ENCODE peak calls at places on chromosomes 13 and 19, in seven cellular contexts. One of them, this sample, is unnamed.

GRCh38 chr19:33193864-33194362 is at the start of gene LRP3:
- DNase-seq in nucleus accumbens: no peak
- DNase-seq in activated CD4-positive, alpha-beta T cell treated with anti-CD3 and anti-CD28 coated beads for 4 hours: no peak
- DNase-seq in SW480: peak
- DNase-seq in cardiac fibroblast: peak
- DNase-seq in sciatic nerve: no peak
- DNase-seq in brain microvascular endothelial cell: no peak
- DNase-seq in this sample: no peak

GRCh38 chr19:14943601-14944000 is 2.3 kb downstream of the OR7C2 start:
- DNase-seq in cardiac fibroblast: no peak
- DNase-seq in sciatic nerve: no peak
- DNase-seq in brain microvascular endothelial cell: no peak
- DNase-seq in nucleus accumbens: no peak
- DNase-seq in SW480: no peak
- DNase-seq in activated CD4-positive, alpha-beta T cell treated with anti-CD3 and anti-CD28 coated beads for 4 hours: no peak
- DNase-seq in this sample: peak

GRCh38 chr13:100409132-100409531 is 179.5 kb downstream of the GGACT start:
- DNase-seq in sciatic nerve: no peak
- DNase-seq in brain microvascular endothelial cell: no peak
- DNase-seq in cardiac fibroblast: no peak
- DNase-seq in activated CD4-positive, alpha-beta T cell treated with anti-CD3 and anti-CD28 coated beads for 4 hours: no peak
- DNase-seq in SW480: no peak
- DNase-seq in nucleus accumbens: no peak
- DNase-seq in this sample: no peak

GRCh38 chr19:2854849-2855248 is 12.3 kb upstream of the ZNF556 start:
- DNase-seq in activated CD4-positive, alpha-beta T cell treated with anti-CD3 and anti-CD28 coated beads for 4 hours: no peak
- DNase-seq in SW480: no peak
- DNase-seq in sciatic nerve: no peak
- DNase-seq in brain microvascular endothelial cell: no peak
- DNase-seq in cardiac fibroblast: no peak
- DNase-seq in nucleus accumbens: no peak
- DNase-seq in this sample: no peak

GRCh38 chr19:5108123-5108613 is 139.3 kb downstream of the KDM4B start:
- DNase-seq in activated CD4-positive, alpha-beta T cell treated with anti-CD3 and anti-CD28 coated beads for 4 hours: no peak
- DNase-seq in cardiac fibroblast: no peak
- DNase-seq in brain microvascular endothelial cell: no peak
- DNase-seq in sciatic nerve: no peak
- DNase-seq in SW480: no peak
- DNase-seq in nucleus accumbens: no peak
- DNase-seq in this sample: no peak

GRCh38 chr19:42092350-42092749 is 16.4 kb downstream of the ZNF574 start:
- DNase-seq in SW480: peak
- DNase-seq in sciatic nerve: no peak
- DNase-seq in cardiac fibroblast: peak
- DNase-seq in nucleus accumbens: no peak
- DNase-seq in activated CD4-positive, alpha-beta T cell treated with anti-CD3 and anti-CD28 coated beads for 4 hours: peak
- DNase-seq in brain microvascular endothelial cell: no peak
- DNase-seq in this sample: no peak

GRCh38 chr19:15317392-15318011 is 14.8 kb downstream of the BRD4 start:
- DNase-seq in sciatic nerve: no peak
- DNase-seq in brain microvascular endothelial cell: peak
- DNase-seq in activated CD4-positive, alpha-beta T cell treated with anti-CD3 and anti-CD28 coated beads for 4 hours: no peak
- DNase-seq in nucleus accumbens: no peak
- DNase-seq in SW480: no peak
- DNase-seq in cardiac fibroblast: peak
- DNase-seq in this sample: peak

GRCh38 chr19:46372901-46373572 is 26.1 kb downstream of the PPP5C start:
- DNase-seq in SW480: no peak
- DNase-seq in cardiac fibroblast: peak
- DNase-seq in brain microvascular endothelial cell: peak
- DNase-seq in sciatic nerve: peak
- DNase-seq in nucleus accumbens: no peak
- DNase-seq in activated CD4-positive, alpha-beta T cell treated with anti-CD3 and anti-CD28 coated beads for 4 hours: no peak
- DNase-seq in this sample: no peak

GRCh38 chr13:102286326-102286725 is 115.5 kb downstream of the FGF14 start:
- DNase-seq in nucleus accumbens: no peak
- DNase-seq in brain microvascular endothelial cell: peak
- DNase-seq in sciatic nerve: no peak
- DNase-seq in cardiac fibroblast: peak
- DNase-seq in activated CD4-positive, alpha-beta T cell treated with anti-CD3 and anti-CD28 coated beads for 4 hours: no peak
- DNase-seq in SW480: peak
- DNase-seq in this sample: peak

GRCh38 chr19:49361438-49362047 is 673 bp downstream of the TEAD2 start:
- DNase-seq in brain microvascular endothelial cell: peak
- DNase-seq in sciatic nerve: peak
- DNase-seq in cardiac fibroblast: peak
- DNase-seq in SW480: peak
- DNase-seq in activated CD4-positive, alpha-beta T cell treated with anti-CD3 and anti-CD28 coated beads for 4 hours: no peak
- DNase-seq in nucleus accumbens: no peak
- DNase-seq in this sample: peak

GRCh38 chr19:6271721-6272410 is 7.9 kb downstream of the MLLT1 start:
- DNase-seq in SW480: no peak
- DNase-seq in activated CD4-positive, alpha-beta T cell treated with anti-CD3 and anti-CD28 coated beads for 4 hours: no peak
- DNase-seq in nucleus accumbens: no peak
- DNase-seq in cardiac fibroblast: peak
- DNase-seq in sciatic nerve: peak
- DNase-seq in brain microvascular endothelial cell: no peak
- DNase-seq in this sample: peak

GRCh38 chr13:35714096-35714495 is 237.6 kb upstream of the MAB21L1 start:
- DNase-seq in nucleus accumbens: no peak
- DNase-seq in SW480: no peak
- DNase-seq in cardiac fibroblast: no peak
- DNase-seq in brain microvascular endothelial cell: no peak
- DNase-seq in sciatic nerve: no peak
- DNase-seq in activated CD4-positive, alpha-beta T cell treated with anti-CD3 and anti-CD28 coated beads for 4 hours: no peak
- DNase-seq in this sample: no peak

GRCh38 chr19:49210108-49210900 is 52.7 kb downstream of the TRPM4 start:
- DNase-seq in cardiac fibroblast: no peak
- DNase-seq in brain microvascular endothelial cell: no peak
- DNase-seq in nucleus accumbens: no peak
- DNase-seq in sciatic nerve: peak
- DNase-seq in activated CD4-positive, alpha-beta T cell treated with anti-CD3 and anti-CD28 coated beads for 4 hours: no peak
- DNase-seq in SW480: no peak
- DNase-seq in this sample: no peak

GRCh38 chr13:25687622-25688225 is 315.9 kb downstream of the ATP8A2 start:
- DNase-seq in SW480: no peak
- DNase-seq in brain microvascular endothelial cell: peak
- DNase-seq in cardiac fibroblast: peak
- DNase-seq in nucleus accumbens: no peak
- DNase-seq in activated CD4-positive, alpha-beta T cell treated with anti-CD3 and anti-CD28 coated beads for 4 hours: no peak
- DNase-seq in sciatic nerve: no peak
- DNase-seq in this sample: no peak

GRCh38 chr19:9672893-9673292 is 2.0 kb downstream of the ZNF562 start:
- DNase-seq in brain microvascular endothelial cell: no peak
- DNase-seq in cardiac fibroblast: no peak
- DNase-seq in SW480: no peak
- DNase-seq in activated CD4-positive, alpha-beta T cell treated with anti-CD3 and anti-CD28 coated beads for 4 hours: no peak
- DNase-seq in sciatic nerve: no peak
- DNase-seq in nucleus accumbens: no peak
- DNase-seq in this sample: no peak

GRCh38 chr19:45834970-45835369 is 19.9 kb upstream of the RSPH6A start:
- DNase-seq in sciatic nerve: no peak
- DNase-seq in brain microvascular endothelial cell: no peak
- DNase-seq in cardiac fibroblast: no peak
- DNase-seq in SW480: no peak
- DNase-seq in activated CD4-positive, alpha-beta T cell treated with anti-CD3 and anti-CD28 coated beads for 4 hours: no peak
- DNase-seq in nucleus accumbens: no peak
- DNase-seq in this sample: no peak

GRCh38 chr19:29400917-29401711 is 124.7 kb upstream of the VSTM2B start:
- DNase-seq in brain microvascular endothelial cell: no peak
- DNase-seq in nucleus accumbens: no peak
- DNase-seq in activated CD4-positive, alpha-beta T cell treated with anti-CD3 and anti-CD28 coated beads for 4 hours: no peak
- DNase-seq in cardiac fibroblast: no peak
- DNase-seq in sciatic nerve: no peak
- DNase-seq in SW480: no peak
- DNase-seq in this sample: no peak

GRCh38 chr19:48330012-48330681 is 4.8 kb downstream of the EMP3 start:
- DNase-seq in SW480: peak
- DNase-seq in activated CD4-positive, alpha-beta T cell treated with anti-CD3 and anti-CD28 coated beads for 4 hours: peak
- DNase-seq in sciatic nerve: peak
- DNase-seq in cardiac fibroblast: no peak
- DNase-seq in nucleus accumbens: peak
- DNase-seq in brain microvascular endothelial cell: no peak
- DNase-seq in this sample: no peak

GRCh38 chr19:55643003-55643732 is at the start of gene ZNF581:
- DNase-seq in sciatic nerve: peak
- DNase-seq in brain microvascular endothelial cell: peak
- DNase-seq in SW480: peak
- DNase-seq in activated CD4-positive, alpha-beta T cell treated with anti-CD3 and anti-CD28 coated beads for 4 hours: peak
- DNase-seq in nucleus accumbens: peak
- DNase-seq in cardiac fibroblast: peak
- DNase-seq in this sample: peak

GRCh38 chr13:40168425-40169155 is 497.9 kb downstream of the FOXO1 start:
- DNase-seq in brain microvascular endothelial cell: no peak
- DNase-seq in SW480: no peak
- DNase-seq in cardiac fibroblast: no peak
- DNase-seq in nucleus accumbens: no peak
- DNase-seq in activated CD4-positive, alpha-beta T cell treated with anti-CD3 and anti-CD28 coated beads for 4 hours: no peak
- DNase-seq in sciatic nerve: no peak
- DNase-seq in this sample: no peak

GRCh38 chr19:12703056-12703455 is 6.6 kb upstream of the FBXW9 start:
- DNase-seq in cardiac fibroblast: peak
- DNase-seq in sciatic nerve: no peak
- DNase-seq in brain microvascular endothelial cell: no peak
- DNase-seq in nucleus accumbens: no peak
- DNase-seq in SW480: peak
- DNase-seq in activated CD4-positive, alpha-beta T cell treated with anti-CD3 and anti-CD28 coated beads for 4 hours: no peak
- DNase-seq in this sample: peak

GRCh38 chr19:1327125-1327524 is 41.5 kb downstream of the EFNA2 start:
- DNase-seq in brain microvascular endothelial cell: no peak
- DNase-seq in sciatic nerve: no peak
- DNase-seq in activated CD4-positive, alpha-beta T cell treated with anti-CD3 and anti-CD28 coated beads for 4 hours: no peak
- DNase-seq in nucleus accumbens: no peak
- DNase-seq in SW480: no peak
- DNase-seq in cardiac fibroblast: no peak
- DNase-seq in this sample: no peak

GRCh38 chr13:78410847-78411246 is 192.5 kb downstream of the POU4F1 start:
- DNase-seq in brain microvascular endothelial cell: no peak
- DNase-seq in nucleus accumbens: no peak
- DNase-seq in sciatic nerve: no peak
- DNase-seq in activated CD4-positive, alpha-beta T cell treated with anti-CD3 and anti-CD28 coated beads for 4 hours: no peak
- DNase-seq in SW480: no peak
- DNase-seq in cardiac fibroblast: no peak
- DNase-seq in this sample: no peak

GRCh38 chr19:18452386-18452785 is 14.5 kb upstream of the ISYNA1 start:
- DNase-seq in nucleus accumbens: no peak
- DNase-seq in activated CD4-positive, alpha-beta T cell treated with anti-CD3 and anti-CD28 coated beads for 4 hours: no peak
- DNase-seq in brain microvascular endothelial cell: no peak
- DNase-seq in cardiac fibroblast: no peak
- DNase-seq in SW480: no peak
- DNase-seq in sciatic nerve: no peak
- DNase-seq in this sample: no peak

GRCh38 chr13:50152224-50152623 is 137.0 kb downstream of the KCNRG start:
- DNase-seq in activated CD4-positive, alpha-beta T cell treated with anti-CD3 and anti-CD28 coated beads for 4 hours: no peak
- DNase-seq in nucleus accumbens: no peak
- DNase-seq in cardiac fibroblast: no peak
- DNase-seq in brain microvascular endothelial cell: no peak
- DNase-seq in SW480: no peak
- DNase-seq in sciatic nerve: no peak
- DNase-seq in this sample: no peak

This sample was measured in hepatic stellate cell.